ENCODE peak calls at places on chromosomes 13 and 19, in ten cellular contexts. One of them, this sample, is unnamed.

GRCh38 chr19:18170714-18171255 is 2.8 kb upstream of the IFI30 start:
- DNase-seq in erythroblast: no peak
- DNase-seq in Calu3: no peak
- DNase-seq in tibial nerve: no peak
- DNase-seq in GM04503: no peak
- DNase-seq in stimulated activated CD4-positive, alpha-beta T cell treated with anti-CD3 and anti-CD28 coated beads, Interleukin-15, amount 100 ng/mL, for 24 hours: no peak
- DNase-seq in AG04449: no peak
- DNase-seq in left ventricle myocardium inferior: peak
- DNase-seq in HS-5: no peak
- DNase-seq in NCI-H2029: no peak
- DNase-seq in this sample: no peak

GRCh38 chr13:65966991-65967451 is 1263.1 kb downstream of the PCDH9 start:
- DNase-seq in erythroblast: peak
- DNase-seq in Calu3: no peak
- DNase-seq in HS-5: no peak
- DNase-seq in tibial nerve: no peak
- DNase-seq in NCI-H2029: no peak
- DNase-seq in GM04503: no peak
- DNase-seq in AG04449: no peak
- DNase-seq in left ventricle myocardium inferior: no peak
- DNase-seq in stimulated activated CD4-positive, alpha-beta T cell treated with anti-CD3 and anti-CD28 coated beads, Interleukin-15, amount 100 ng/mL, for 24 hours: no peak
- DNase-seq in this sample: peak

GRCh38 chr19:996051-996838 is 4.0 kb upstream of the GRIN3B start:
- DNase-seq in HS-5: no peak
- DNase-seq in AG04449: no peak
- DNase-seq in erythroblast: peak
- DNase-seq in Calu3: peak
- DNase-seq in GM04503: no peak
- DNase-seq in left ventricle myocardium inferior: no peak
- DNase-seq in NCI-H2029: no peak
- DNase-seq in tibial nerve: no peak
- DNase-seq in stimulated activated CD4-positive, alpha-beta T cell treated with anti-CD3 and anti-CD28 coated beads, Interleukin-15, amount 100 ng/mL, for 24 hours: peak
- DNase-seq in this sample: no peak

GRCh38 chr19:47020992-47021496 is 1.4 kb downstream of the NPAS1 start:
- DNase-seq in stimulated activated CD4-positive, alpha-beta T cell treated with anti-CD3 and anti-CD28 coated beads, Interleukin-15, amount 100 ng/mL, for 24 hours: no peak
- DNase-seq in GM04503: no peak
- DNase-seq in HS-5: no peak
- DNase-seq in tibial nerve: no peak
- DNase-seq in AG04449: no peak
- DNase-seq in Calu3: no peak
- DNase-seq in erythroblast: no peak
- DNase-seq in NCI-H2029: no peak
- DNase-seq in left ventricle myocardium inferior: no peak
- DNase-seq in this sample: no peak

GRCh38 chr19:2446390-2446789 is 10.4 kb downstream of the LMNB2 start:
- DNase-seq in NCI-H2029: no peak
- DNase-seq in tibial nerve: no peak
- DNase-seq in AG04449: no peak
- DNase-seq in GM04503: no peak
- DNase-seq in HS-5: no peak
- DNase-seq in Calu3: no peak
- DNase-seq in stimulated activated CD4-positive, alpha-beta T cell treated with anti-CD3 and anti-CD28 coated beads, Interleukin-15, amount 100 ng/mL, for 24 hours: no peak
- DNase-seq in erythroblast: no peak
- DNase-seq in left ventricle myocardium inferior: no peak
- DNase-seq in this sample: no peak

GRCh38 chr19:34214040-34214439 is 40.3 kb upstream of the GARRE1 start:
- DNase-seq in AG04449: no peak
- DNase-seq in HS-5: no peak
- DNase-seq in tibial nerve: no peak
- DNase-seq in erythroblast: no peak
- DNase-seq in Calu3: no peak
- DNase-seq in left ventricle myocardium inferior: no peak
- DNase-seq in NCI-H2029: no peak
- DNase-seq in stimulated activated CD4-positive, alpha-beta T cell treated with anti-CD3 and anti-CD28 coated beads, Interleukin-15, amount 100 ng/mL, for 24 hours: no peak
- DNase-seq in GM04503: no peak
- DNase-seq in this sample: no peak

GRCh38 chr13:27622102-27622820 is 569 bp downstream of the POLR1D start:
- DNase-seq in erythroblast: no peak
- DNase-seq in HS-5: no peak
- DNase-seq in AG04449: no peak
- DNase-seq in left ventricle myocardium inferior: no peak
- DNase-seq in stimulated activated CD4-positive, alpha-beta T cell treated with anti-CD3 and anti-CD28 coated beads, Interleukin-15, amount 100 ng/mL, for 24 hours: no peak
- DNase-seq in NCI-H2029: no peak
- DNase-seq in Calu3: no peak
- DNase-seq in tibial nerve: peak
- DNase-seq in GM04503: no peak
- DNase-seq in this sample: no peak

GRCh38 chr13:41565221-41565620 is 107.9 kb downstream of the RGCC start:
- DNase-seq in tibial nerve: no peak
- DNase-seq in GM04503: no peak
- DNase-seq in NCI-H2029: no peak
- DNase-seq in erythroblast: no peak
- DNase-seq in AG04449: peak
- DNase-seq in stimulated activated CD4-positive, alpha-beta T cell treated with anti-CD3 and anti-CD28 coated beads, Interleukin-15, amount 100 ng/mL, for 24 hours: no peak
- DNase-seq in HS-5: peak
- DNase-seq in Calu3: no peak
- DNase-seq in left ventricle myocardium inferior: no peak
- DNase-seq in this sample: peak

GRCh38 chr13:24128112-24128511 is 32.4 kb upstream of the SPATA13 start:
- DNase-seq in GM04503: no peak
- DNase-seq in AG04449: no peak
- DNase-seq in NCI-H2029: no peak
- DNase-seq in stimulated activated CD4-positive, alpha-beta T cell treated with anti-CD3 and anti-CD28 coated beads, Interleukin-15, amount 100 ng/mL, for 24 hours: no peak
- DNase-seq in left ventricle myocardium inferior: no peak
- DNase-seq in Calu3: no peak
- DNase-seq in tibial nerve: no peak
- DNase-seq in HS-5: no peak
- DNase-seq in erythroblast: no peak
- DNase-seq in this sample: no peak

GRCh38 chr19:49574206-49574755 is 6.1 kb downstream of the NOSIP start:
- DNase-seq in stimulated activated CD4-positive, alpha-beta T cell treated with anti-CD3 and anti-CD28 coated beads, Interleukin-15, amount 100 ng/mL, for 24 hours: no peak
- DNase-seq in erythroblast: no peak
- DNase-seq in NCI-H2029: no peak
- DNase-seq in left ventricle myocardium inferior: no peak
- DNase-seq in GM04503: no peak
- DNase-seq in Calu3: no peak
- DNase-seq in tibial nerve: no peak
- DNase-seq in AG04449: no peak
- DNase-seq in HS-5: no peak
- DNase-seq in this sample: no peak

GRCh38 chr19:38900816-38901215 is 1.0 kb downstream of the NFKBIB start:
- DNase-seq in erythroblast: no peak
- DNase-seq in Calu3: no peak
- DNase-seq in AG04449: no peak
- DNase-seq in tibial nerve: no peak
- DNase-seq in GM04503: no peak
- DNase-seq in stimulated activated CD4-positive, alpha-beta T cell treated with anti-CD3 and anti-CD28 coated beads, Interleukin-15, amount 100 ng/mL, for 24 hours: no peak
- DNase-seq in HS-5: no peak
- DNase-seq in NCI-H2029: no peak
- DNase-seq in left ventricle myocardium inferior: no peak
- DNase-seq in this sample: no peak

GRCh38 chr13:28136916-28137315 is 1.4 kb upstream of the PAN3 start:
- DNase-seq in GM04503: no peak
- DNase-seq in erythroblast: peak
- DNase-seq in HS-5: no peak
- DNase-seq in stimulated activated CD4-positive, alpha-beta T cell treated with anti-CD3 and anti-CD28 coated beads, Interleukin-15, amount 100 ng/mL, for 24 hours: no peak
- DNase-seq in NCI-H2029: no peak
- DNase-seq in AG04449: no peak
- DNase-seq in Calu3: no peak
- DNase-seq in left ventricle myocardium inferior: no peak
- DNase-seq in tibial nerve: no peak
- DNase-seq in this sample: no peak

GRCh38 chr19:33667141-33667540 is 45.4 kb downstream of the CHST8 start:
- DNase-seq in NCI-H2029: no peak
- DNase-seq in stimulated activated CD4-positive, alpha-beta T cell treated with anti-CD3 and anti-CD28 coated beads, Interleukin-15, amount 100 ng/mL, for 24 hours: no peak
- DNase-seq in Calu3: no peak
- DNase-seq in GM04503: no peak
- DNase-seq in HS-5: no peak
- DNase-seq in left ventricle myocardium inferior: no peak
- DNase-seq in tibial nerve: no peak
- DNase-seq in erythroblast: no peak
- DNase-seq in AG04449: no peak
- DNase-seq in this sample: no peak

GRCh38 chr13:99113351-99113750 is 87.3 kb upstream of the UBAC2 start:
- DNase-seq in Calu3: no peak
- DNase-seq in erythroblast: no peak
- DNase-seq in GM04503: no peak
- DNase-seq in tibial nerve: no peak
- DNase-seq in NCI-H2029: no peak
- DNase-seq in left ventricle myocardium inferior: no peak
- DNase-seq in AG04449: no peak
- DNase-seq in stimulated activated CD4-positive, alpha-beta T cell treated with anti-CD3 and anti-CD28 coated beads, Interleukin-15, amount 100 ng/mL, for 24 hours: no peak
- DNase-seq in HS-5: no peak
- DNase-seq in this sample: no peak

GRCh38 chr13:79226250-79226649 is 179.8 kb downstream of the RBM26 start:
- DNase-seq in HS-5: no peak
- DNase-seq in left ventricle myocardium inferior: no peak
- DNase-seq in NCI-H2029: no peak
- DNase-seq in AG04449: no peak
- DNase-seq in Calu3: no peak
- DNase-seq in GM04503: no peak
- DNase-seq in stimulated activated CD4-positive, alpha-beta T cell treated with anti-CD3 and anti-CD28 coated beads, Interleukin-15, amount 100 ng/mL, for 24 hours: no peak
- DNase-seq in erythroblast: no peak
- DNase-seq in tibial nerve: no peak
- DNase-seq in this sample: no peak

GRCh38 chr19:1076951-1077350 is 10.0 kb downstream of the ARHGAP45 start:
- DNase-seq in AG04449: no peak
- DNase-seq in Calu3: no peak
- DNase-seq in HS-5: no peak
- DNase-seq in erythroblast: no peak
- DNase-seq in stimulated activated CD4-positive, alpha-beta T cell treated with anti-CD3 and anti-CD28 coated beads, Interleukin-15, amount 100 ng/mL, for 24 hours: peak
- DNase-seq in tibial nerve: no peak
- DNase-seq in NCI-H2029: peak
- DNase-seq in GM04503: no peak
- DNase-seq in left ventricle myocardium inferior: peak
- DNase-seq in this sample: no peak

GRCh38 chr19:17074628-17075034 is 621 bp downstream of the HAUS8 start:
- DNase-seq in stimulated activated CD4-positive, alpha-beta T cell treated with anti-CD3 and anti-CD28 coated beads, Interleukin-15, amount 100 ng/mL, for 24 hours: no peak
- DNase-seq in erythroblast: no peak
- DNase-seq in tibial nerve: no peak
- DNase-seq in Calu3: peak
- DNase-seq in GM04503: no peak
- DNase-seq in AG04449: no peak
- DNase-seq in left ventricle myocardium inferior: no peak
- DNase-seq in NCI-H2029: no peak
- DNase-seq in HS-5: no peak
- DNase-seq in this sample: no peak

GRCh38 chr13:75769141-75769905 is 133.2 kb downstream of the LMO7 start:
- DNase-seq in erythroblast: no peak
- DNase-seq in stimulated activated CD4-positive, alpha-beta T cell treated with anti-CD3 and anti-CD28 coated beads, Interleukin-15, amount 100 ng/mL, for 24 hours: no peak
- DNase-seq in tibial nerve: no peak
- DNase-seq in left ventricle myocardium inferior: no peak
- DNase-seq in NCI-H2029: no peak
- DNase-seq in Calu3: no peak
- DNase-seq in GM04503: no peak
- DNase-seq in AG04449: no peak
- DNase-seq in HS-5: no peak
- DNase-seq in this sample: no peak

GRCh38 chr13:72586519-72586918 is 140.9 kb downstream of the MZT1 start:
- DNase-seq in AG04449: no peak
- DNase-seq in Calu3: no peak
- DNase-seq in NCI-H2029: no peak
- DNase-seq in tibial nerve: no peak
- DNase-seq in erythroblast: no peak
- DNase-seq in HS-5: no peak
- DNase-seq in left ventricle myocardium inferior: no peak
- DNase-seq in stimulated activated CD4-positive, alpha-beta T cell treated with anti-CD3 and anti-CD28 coated beads, Interleukin-15, amount 100 ng/mL, for 24 hours: no peak
- DNase-seq in GM04503: no peak
- DNase-seq in this sample: no peak

GRCh38 chr13:84896128-84896527 is 903.1 kb downstream of the SLITRK6 start:
- DNase-seq in erythroblast: peak
- DNase-seq in left ventricle myocardium inferior: no peak
- DNase-seq in NCI-H2029: no peak
- DNase-seq in HS-5: peak
- DNase-seq in Calu3: peak
- DNase-seq in tibial nerve: no peak
- DNase-seq in AG04449: peak
- DNase-seq in GM04503: no peak
- DNase-seq in stimulated activated CD4-positive, alpha-beta T cell treated with anti-CD3 and anti-CD28 coated beads, Interleukin-15, amount 100 ng/mL, for 24 hours: peak
- DNase-seq in this sample: peak

GRCh38 chr19:19858751-19859150 is 6.9 kb upstream of the ZNF253 start:
- DNase-seq in NCI-H2029: no peak
- DNase-seq in HS-5: no peak
- DNase-seq in erythroblast: no peak
- DNase-seq in tibial nerve: no peak
- DNase-seq in Calu3: no peak
- DNase-seq in left ventricle myocardium inferior: no peak
- DNase-seq in GM04503: no peak
- DNase-seq in stimulated activated CD4-positive, alpha-beta T cell treated with anti-CD3 and anti-CD28 coated beads, Interleukin-15, amount 100 ng/mL, for 24 hours: no peak
- DNase-seq in AG04449: no peak
- DNase-seq in this sample: no peak

GRCh38 chr19:2290441-2291184 is 8.6 kb upstream of the PEAK3 start:
- DNase-seq in tibial nerve: no peak
- DNase-seq in Calu3: no peak
- DNase-seq in left ventricle myocardium inferior: no peak
- DNase-seq in AG04449: no peak
- DNase-seq in GM04503: no peak
- DNase-seq in erythroblast: no peak
- DNase-seq in NCI-H2029: no peak
- DNase-seq in HS-5: no peak
- DNase-seq in stimulated activated CD4-positive, alpha-beta T cell treated with anti-CD3 and anti-CD28 coated beads, Interleukin-15, amount 100 ng/mL, for 24 hours: peak
- DNase-seq in this sample: no peak

GRCh38 chr19:5623397-5624153 is 692 bp downstream of the SAFB start:
- DNase-seq in Calu3: no peak
- DNase-seq in NCI-H2029: no peak
- DNase-seq in left ventricle myocardium inferior: no peak
- DNase-seq in erythroblast: no peak
- DNase-seq in HS-5: no peak
- DNase-seq in tibial nerve: no peak
- DNase-seq in stimulated activated CD4-positive, alpha-beta T cell treated with anti-CD3 and anti-CD28 coated beads, Interleukin-15, amount 100 ng/mL, for 24 hours: peak
- DNase-seq in AG04449: no peak
- DNase-seq in GM04503: no peak
- DNase-seq in this sample: peak

GRCh38 chr13:91058066-91058465 is 289.4 kb upstream of the MIR17HG start:
- DNase-seq in Calu3: no peak
- DNase-seq in NCI-H2029: no peak
- DNase-seq in tibial nerve: no peak
- DNase-seq in stimulated activated CD4-positive, alpha-beta T cell treated with anti-CD3 and anti-CD28 coated beads, Interleukin-15, amount 100 ng/mL, for 24 hours: no peak
- DNase-seq in AG04449: no peak
- DNase-seq in HS-5: no peak
- DNase-seq in erythroblast: peak
- DNase-seq in left ventricle myocardium inferior: no peak
- DNase-seq in GM04503: no peak
- DNase-seq in this sample: no peak

GRCh38 chr19:1181606-1182005 is 7.5 kb upstream of the SBNO2 start:
- DNase-seq in AG04449: no peak
- DNase-seq in NCI-H2029: no peak
- DNase-seq in stimulated activated CD4-positive, alpha-beta T cell treated with anti-CD3 and anti-CD28 coated beads, Interleukin-15, amount 100 ng/mL, for 24 hours: no peak
- DNase-seq in erythroblast: no peak
- DNase-seq in tibial nerve: no peak
- DNase-seq in GM04503: no peak
- DNase-seq in HS-5: no peak
- DNase-seq in Calu3: peak
- DNase-seq in left ventricle myocardium inferior: no peak
- DNase-seq in this sample: no peak

GRCh38 chr19:6767357-6768235 is at the start of gene SH2D3A:
- DNase-seq in tibial nerve: no peak
- DNase-seq in HS-5: no peak
- DNase-seq in NCI-H2029: peak
- DNase-seq in AG04449: no peak
- DNase-seq in stimulated activated CD4-positive, alpha-beta T cell treated with anti-CD3 and anti-CD28 coated beads, Interleukin-15, amount 100 ng/mL, for 24 hours: peak
- DNase-seq in erythroblast: peak
- DNase-seq in Calu3: peak
- DNase-seq in left ventricle myocardium inferior: peak
- DNase-seq in GM04503: no peak
- DNase-seq in this sample: no peak

GRCh38 chr19:50263176-50263575 is 59.8 kb downstream of the MYH14 start:
- DNase-seq in tibial nerve: no peak
- DNase-seq in NCI-H2029: no peak
- DNase-seq in AG04449: no peak
- DNase-seq in erythroblast: no peak
- DNase-seq in left ventricle myocardium inferior: no peak
- DNase-seq in HS-5: no peak
- DNase-seq in stimulated activated CD4-positive, alpha-beta T cell treated with anti-CD3 and anti-CD28 coated beads, Interleukin-15, amount 100 ng/mL, for 24 hours: no peak
- DNase-seq in Calu3: no peak
- DNase-seq in GM04503: no peak
- DNase-seq in this sample: no peak

GRCh38 chr13:86269511-86269910 is 470.3 kb upstream of the SLITRK6 start:
- DNase-seq in GM04503: no peak
- DNase-seq in left ventricle myocardium inferior: no peak
- DNase-seq in NCI-H2029: no peak
- DNase-seq in HS-5: no peak
- DNase-seq in Calu3: no peak
- DNase-seq in tibial nerve: no peak
- DNase-seq in stimulated activated CD4-positive, alpha-beta T cell treated with anti-CD3 and anti-CD28 coated beads, Interleukin-15, amount 100 ng/mL, for 24 hours: no peak
- DNase-seq in AG04449: no peak
- DNase-seq in erythroblast: no peak
- DNase-seq in this sample: no peak

This sample was measured in C1 segment of cervical spinal cord.